ENCODE peak calls at places on chromosome 6, in nine cellular contexts. T, R, B, A, J, C, V, L and U are unnamed samples.

GRCh38 chr6:14540859-14541540 is 423.4 kb downstream of the CD83 start:
- DNase-seq in T (no peak), R (no peak), B (no peak), A (no peak), J (no peak), C (no peak), V (peak; percentile 24), L (peak; percentile 18), U (no peak)

GRCh38 chr6:27814665-27815424 is 97.4 kb downstream of the OR2B2 start:
- DNase-seq in T (peak; percentile 85), R (no peak), B (peak; percentile 43), A (no peak), J (peak; percentile 92), C (peak; percentile 63), V (peak; percentile 49), L (peak; percentile 81), U (peak; percentile 79)

GRCh38 chr6:20631525-20631924 is 97.3 kb downstream of the CDKAL1 start:
- DNase-seq in T (no peak), R (no peak), B (no peak), A (no peak), J (no peak), C (no peak), V (no peak), L (no peak), U (no peak)

GRCh38 chr6:152089992-152090391 is 282.5 kb downstream of the ESR1 start:
- DNase-seq in T (no peak), R (no peak), B (peak; percentile 56), A (no peak), J (peak; percentile 80), C (no peak), V (no peak), L (no peak), U (no peak)

GRCh38 chr6:137933696-137934095 is 66.6 kb downstream of the TNFAIP3 start:
- DNase-seq in T (no peak), R (no peak), B (peak; percentile 53), A (no peak), J (peak; percentile 82), C (no peak), V (no peak), L (no peak), U (no peak)

GRCh38 chr6:106974999-106975698 is 620 bp upstream of the CD24 start:
- DNase-seq in T (no peak), R (no peak), B (peak; percentile 52), A (no peak), J (no peak), C (peak; percentile 82), V (no peak), L (peak; percentile 62), U (no peak)

GRCh38 chr6:53771780-53772624 is 22.8 kb upstream of the LRRC1 start:
- DNase-seq in T (no peak), R (peak; percentile 97), B (no peak), A (peak; percentile 78), J (no peak), C (no peak), V (no peak), L (no peak), U (no peak)

GRCh38 chr6:21769405-21769851 is 175.9 kb downstream of the SOX4 start:
- DNase-seq in T (no peak), R (peak; percentile 25), B (no peak), A (no peak), J (no peak), C (no peak), V (peak; percentile 37), L (no peak), U (no peak)

GRCh38 chr6:166864333-166864732 is 92.0 kb downstream of the RNASET2 start:
- DNase-seq in T (no peak), R (no peak), B (no peak), A (no peak), J (no peak), C (no peak), V (no peak), L (no peak), U (no peak)

GRCh38 chr6:105609375-105609991 is 206.6 kb upstream of the PREP start:
- DNase-seq in T (no peak), R (no peak), B (peak; percentile 47), A (no peak), J (no peak), C (no peak), V (no peak), L (no peak), U (no peak)

GRCh38 chr6:143205983-143206382 is 145.3 kb downstream of the AIG1 start:
- DNase-seq in T (no peak), R (no peak), B (no peak), A (no peak), J (no peak), C (no peak), V (no peak), L (no peak), U (no peak)